ENCODE peak calls at places on chromosomes 12 and 14, in ten cellular contexts. S is kidney glomerular epithelial cell; W is GM20000; I is mesendoderm; Z is germinal center; V is stimulated activated CD8-positive, alpha-beta memory T cell treated with anti-CD3 and anti-CD28 coated beads, Interleukin-4, amount 100 ng/mL, for 24 hours; G is adrenal gland; Q is natural killer cell treated with Interleukin-12 subunit alpha and Interleukin-12 subunit beta and Interleukin-15 and Interleukin-18, amount 100 ng/mL, for 72 hours; B is NCI-H1105 treated with DMSO at 0.1 percent for 48 hours; O is T-helper 9 cell. M is an unnamed sample.

GRCh38 chr12:91009319-91009950 is 4.7 kb upstream of the EPYC start:
- DNase-seq in I (no peak), Z (no peak), G (no peak), Q (no peak), S (peak; percentile 73), B (no peak), V (no peak), O (no peak), W (peak; percentile 10), M (no peak)

GRCh38 chr12:56955631-56956256 is 1.7 kb downstream of the RDH16 start:
- DNase-seq in I (no peak), G (no peak), W (peak; percentile 7), Q (no peak), O (no peak), S (no peak), B (no peak), V (no peak), Z (no peak), M (no peak)

GRCh38 chr12:117821480-117822175 is 147.2 kb downstream of the KSR2 start:
- DNase-seq in W (no peak), Z (no peak), B (no peak), V (no peak), Q (no peak), G (no peak), I (no peak), S (no peak), O (no peak), M (no peak)

GRCh38 chr14:94992046-94992445 is 165.3 kb downstream of the DICER1 start:
- DNase-seq in W (no peak), Q (no peak), Z (no peak), G (no peak), I (no peak), B (no peak), S (peak; percentile 4), O (no peak), V (no peak), M (no peak)

GRCh38 chr12:72017054-72017651 is 78.5 kb downstream of the TPH2 start:
- DNase-seq in W (peak; percentile 58), V (peak; percentile 20), B (peak; percentile 81), O (peak; percentile 26), Z (peak; percentile 50), S (peak; percentile 87), I (peak; percentile 77), Q (peak; percentile 65), G (peak; percentile 65), M (peak; percentile 74)

GRCh38 chr14:55109846-55110245 is 19.2 kb upstream of the LGALS3 start:
- DNase-seq in G (no peak), W (no peak), Z (no peak), S (no peak), V (no peak), I (peak; percentile 49), O (no peak), Q (no peak), B (no peak), M (no peak)

GRCh38 chr12:94951071-94951639 is 52.3 kb downstream of the NDUFA12 start:
- DNase-seq in W (no peak), Z (no peak), Q (no peak), B (no peak), V (no peak), O (no peak), G (no peak), S (no peak), I (peak; percentile 97), M (no peak)

GRCh38 chr14:59919582-59920377 is at the start of gene LRRC9:
- DNase-seq in O (peak; percentile 0), S (no peak), V (no peak), I (peak; percentile 99), Q (no peak), W (no peak), G (peak; percentile 42), B (peak; percentile 98), Z (peak; percentile 40), M (no peak)

GRCh38 chr12:115085594-115085993 is 401.6 kb upstream of the TBX3 start:
- DNase-seq in Z (no peak), O (no peak), V (no peak), W (no peak), I (no peak), S (no peak), Q (no peak), B (no peak), G (no peak), M (no peak)

GRCh38 chr14:52356025-52356424 is 41.9 kb downstream of the PTGER2 start:
- DNase-seq in V (no peak), B (peak; percentile 90), Q (no peak), I (no peak), Z (no peak), S (peak; percentile 29), O (no peak), G (no peak), W (no peak), M (no peak)

GRCh38 chr12:111034911-111035577 is 114.7 kb upstream of the MYL2 start:
- DNase-seq in S (no peak), G (no peak), V (no peak), Q (no peak), B (peak; percentile 66), O (no peak), I (peak; percentile 81), W (no peak), Z (no peak), M (no peak)

GRCh38 chr12:14795028-14795448 is 8.2 kb downstream of the WBP11 start:
- DNase-seq in Q (no peak), W (no peak), G (no peak), S (no peak), V (no peak), I (no peak), B (no peak), O (no peak), Z (no peak), M (no peak)

GRCh38 chr12:49055978-49056754 is 4.4 kb downstream of the KMT2D start:
- DNase-seq in B (no peak), Q (peak; percentile 82), V (no peak), W (peak; percentile 90), O (peak; percentile 24), G (peak; percentile 59), S (no peak), I (peak; percentile 88), Z (peak; percentile 85), M (peak; percentile 48)

GRCh38 chr12:116384629-116385485 is 107.4 kb upstream of the MED13L start:
- DNase-seq in B (peak; percentile 28), V (no peak), G (no peak), Q (no peak), O (no peak), S (no peak), W (peak; percentile 71), I (peak; percentile 70), Z (peak; percentile 30), M (no peak)

GRCh38 chr12:124740691-124741137 is 123.0 kb downstream of the SCARB1 start:
- DNase-seq in B (no peak), W (peak; percentile 49), I (peak; percentile 65), Z (no peak), O (no peak), S (peak; percentile 36), V (no peak), G (peak; percentile 51), Q (no peak), M (no peak)

GRCh38 chr12:19048943-19049342 is 80.6 kb upstream of the PLEKHA5 start:
- DNase-seq in W (no peak), Z (no peak), Q (no peak), V (no peak), B (no peak), I (no peak), S (no peak), G (no peak), O (no peak), M (no peak)

GRCh38 chr14:94998110-94998509 is 159.2 kb downstream of the DICER1 start:
- DNase-seq in I (no peak), O (no peak), V (no peak), G (no peak), W (no peak), Z (no peak), B (no peak), S (no peak), Q (no peak), M (no peak)

GRCh38 chr12:110704750-110705149 is 15.8 kb upstream of the HVCN1 start:
- DNase-seq in S (no peak), I (peak; percentile 64), G (no peak), Q (peak; percentile 20), Z (no peak), O (no peak), V (no peak), B (no peak), W (peak; percentile 29), M (no peak)

GRCh38 chr14:57732886-57733285 is 133.0 kb downstream of the SLC35F4 start:
- DNase-seq in Q (no peak), B (peak; percentile 47), G (no peak), W (no peak), V (no peak), Z (no peak), I (no peak), O (no peak), S (peak; percentile 44), M (no peak)

GRCh38 chr14:96624661-96625435 is 122.7 kb downstream of the PAPOLA start:
- DNase-seq in V (no peak), S (no peak), Q (no peak), B (no peak), O (no peak), I (no peak), G (no peak), Z (no peak), W (no peak), M (no peak)

GRCh38 chr12:112514456-112514855 is 95.7 kb downstream of the PTPN11 start:
- DNase-seq in V (no peak), W (no peak), G (no peak), I (no peak), B (no peak), Q (no peak), O (no peak), Z (no peak), S (no peak), M (no peak)

M was measured in HFF-Myc.